ENCODE peak calls at places on chromosome 16, in six cellular contexts. One of them, this sample, is unnamed.

GRCh38 chr16:4846503-4846900 is 586 bp downstream of the GLYR1 start:
- DNase-seq in fibroblast of lung: peak; percentile 53
- DNase-seq in neural progenitor cell: peak; percentile 72
- DNase-seq in H9: peak; percentile 32
- DNase-seq in neuronal stem cell: no peak
- DNase-seq in MM.1S: peak; percentile 60
- DNase-seq in this sample: peak; percentile 20

GRCh38 chr16:2846511-2847310 is 11.3 kb downstream of the PRSS22 start:
- DNase-seq in neuronal stem cell: no peak
- DNase-seq in neural progenitor cell: no peak
- DNase-seq in fibroblast of lung: peak; percentile 10
- DNase-seq in H9: no peak
- DNase-seq in MM.1S: no peak
- DNase-seq in this sample: no peak

GRCh38 chr16:85733155-85733838 is 17.6 kb downstream of the C16orf74 start:
- DNase-seq in H9: no peak
- DNase-seq in neural progenitor cell: no peak
- DNase-seq in MM.1S: no peak
- DNase-seq in fibroblast of lung: peak; percentile 61
- DNase-seq in neuronal stem cell: no peak
- DNase-seq in this sample: peak; percentile 24

GRCh38 chr16:23768581-23768980 is 13.8 kb downstream of the CHP2 start:
- DNase-seq in neural progenitor cell: no peak
- DNase-seq in neuronal stem cell: no peak
- DNase-seq in fibroblast of lung: no peak
- DNase-seq in MM.1S: no peak
- DNase-seq in H9: no peak
- DNase-seq in this sample: no peak

GRCh38 chr16:1641261-1641660 is 29.1 kb downstream of the CRAMP1 start:
- DNase-seq in MM.1S: no peak
- DNase-seq in neural progenitor cell: no peak
- DNase-seq in neuronal stem cell: no peak
- DNase-seq in fibroblast of lung: no peak
- DNase-seq in H9: no peak
- DNase-seq in this sample: no peak

GRCh38 chr16:10683160-10683559 is 11.6 kb downstream of the TEKT5 start:
- DNase-seq in MM.1S: no peak
- DNase-seq in H9: peak; percentile 84
- DNase-seq in fibroblast of lung: no peak
- DNase-seq in neural progenitor cell: peak; percentile 59
- DNase-seq in neuronal stem cell: no peak
- DNase-seq in this sample: no peak

GRCh38 chr16:56289412-56289811 is 98.1 kb downstream of the GNAO1 start:
- DNase-seq in neuronal stem cell: no peak
- DNase-seq in H9: no peak
- DNase-seq in fibroblast of lung: no peak
- DNase-seq in MM.1S: no peak
- DNase-seq in neural progenitor cell: no peak
- DNase-seq in this sample: no peak

GRCh38 chr16:56848056-56848936 is 16.7 kb upstream of the SLC12A3 start:
- DNase-seq in H9: no peak
- DNase-seq in neuronal stem cell: no peak
- DNase-seq in neural progenitor cell: no peak
- DNase-seq in fibroblast of lung: peak; percentile 73
- DNase-seq in MM.1S: peak; percentile 36
- DNase-seq in this sample: no peak

GRCh38 chr16:17590711-17591654 is 120.2 kb upstream of the XYLT1 start:
- DNase-seq in H9: no peak
- DNase-seq in fibroblast of lung: no peak
- DNase-seq in neuronal stem cell: no peak
- DNase-seq in MM.1S: no peak
- DNase-seq in neural progenitor cell: no peak
- DNase-seq in this sample: peak; percentile 71

GRCh38 chr16:64445649-64446048 is 676.2 kb downstream of the CDH11 start:
- DNase-seq in neural progenitor cell: no peak
- DNase-seq in neuronal stem cell: no peak
- DNase-seq in fibroblast of lung: no peak
- DNase-seq in MM.1S: no peak
- DNase-seq in H9: no peak
- DNase-seq in this sample: no peak
- H3K9ac ChIP-seq in neural progenitor cell: no peak overlapping the region
- H3K9ac ChIP-seq in neuronal stem cell: no peak overlapping the region
- H3K9ac ChIP-seq in fibroblast of lung: no peak overlapping the region
- H3K9ac ChIP-seq in MM.1S: no peak overlapping the region
- H3K9ac ChIP-seq in H9: no peak overlapping the region
- H3K9ac ChIP-seq in this sample: no peak overlapping the region

DNA sequence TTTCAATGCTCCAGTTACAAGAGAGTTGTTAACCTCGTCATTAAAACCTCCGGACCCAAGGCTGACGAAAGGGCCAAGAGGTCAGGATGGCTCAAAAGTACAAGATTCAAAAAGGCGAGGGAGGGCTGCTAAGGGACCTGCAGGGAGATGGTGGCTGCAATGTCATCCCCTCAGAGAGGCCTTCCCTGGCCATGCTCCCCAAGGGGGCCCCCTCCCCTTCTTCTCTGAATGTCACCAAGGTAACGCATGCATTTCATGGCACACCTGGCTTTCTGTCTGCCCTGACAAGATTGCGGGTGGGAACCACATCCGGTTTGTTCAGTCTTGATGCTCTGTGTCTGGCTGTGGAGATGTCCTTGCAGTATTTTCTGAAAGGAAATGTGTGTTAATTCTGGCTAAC is 89.9 kb downstream of the C16orf78 start:
- DNase-seq in fibroblast of lung: no peak
- DNase-seq in neuronal stem cell: peak; percentile 47
- DNase-seq in H9: peak; percentile 26
- DNase-seq in MM.1S: peak; percentile 94
- DNase-seq in neural progenitor cell: peak; percentile 71
- DNase-seq in this sample: peak; percentile 98
- H2AFZ ChIP-seq in fibroblast of lung: no peak overlapping the region
- H2AFZ ChIP-seq in neuronal stem cell: no peak overlapping the region
- H2AFZ ChIP-seq in H9: no peak overlapping the region
- H2AFZ ChIP-seq in MM.1S: no peak overlapping the region
- H2AFZ ChIP-seq in neural progenitor cell: no peak overlapping the region
- H2AFZ ChIP-seq in this sample: peak overlapping the region; percentile 30

GRCh38 chr16:14304891-14305459 is 233.9 kb downstream of the MRTFB start:
- DNase-seq in H9: no peak
- DNase-seq in neural progenitor cell: no peak
- DNase-seq in MM.1S: no peak
- DNase-seq in neuronal stem cell: no peak
- DNase-seq in fibroblast of lung: no peak
- DNase-seq in this sample: no peak
- H3K27ac ChIP-seq in H9: no peak overlapping the region
- H3K27ac ChIP-seq in neural progenitor cell: no peak overlapping the region
- H3K27ac ChIP-seq in MM.1S: no peak overlapping the region
- H3K27ac ChIP-seq in neuronal stem cell: peak overlapping the region; percentile 23
- H3K27ac ChIP-seq in fibroblast of lung: no peak overlapping the region
- H3K27ac ChIP-seq in this sample: no peak overlapping the region

GRCh38 chr16:74626741-74627416 is 20.0 kb upstream of the GLG1 start:
- DNase-seq in H9: no peak
- DNase-seq in MM.1S: no peak
- DNase-seq in neuronal stem cell: no peak
- DNase-seq in fibroblast of lung: peak; percentile 55
- DNase-seq in neural progenitor cell: no peak
- DNase-seq in this sample: no peak
- H3K9ac ChIP-seq in H9: no peak overlapping the region
- H3K9ac ChIP-seq in MM.1S: no peak overlapping the region
- H3K9ac ChIP-seq in neuronal stem cell: no peak overlapping the region
- H3K9ac ChIP-seq in fibroblast of lung: no peak overlapping the region
- H3K9ac ChIP-seq in neural progenitor cell: no peak overlapping the region
- H3K9ac ChIP-seq in this sample: no peak overlapping the region